ENCODE peak calls at places on chromosomes 12 and 14, in six cellular contexts. Y is heart left ventricle; I is CD8-positive, alpha-beta T cell; Q is cardiac muscle cell; E is HAP-1; J is NT2/D1. D is an unnamed sample.

GRCh38 chr12:89695830-89696229 is 12.8 kb downstream of the ATP2B1 start:
- DNase-seq in E (no peak), I (no peak), J (no peak), Y (no peak), Q (no peak), D (no peak)

GRCh38 chr12:17992002-17992656 is 97.9 kb downstream of the RERGL start:
- DNase-seq in J (peak; percentile 76), Q (peak; percentile 46), E (peak; percentile 49), I (no peak), Y (no peak), D (no peak)

GRCh38 chr12:94614288-94614721 is 36.1 kb downstream of the TMCC3 start:
- DNase-seq in J (peak; percentile 89), Y (no peak), Q (peak; percentile 28), I (no peak), E (peak; percentile 95), D (no peak)

GRCh38 chr12:86264451-86265328 is 8.5 kb upstream of the MGAT4C start:
- DNase-seq in I (no peak), Q (no peak), E (no peak), J (no peak), Y (no peak), D (no peak)

GRCh38 chr12:122072031-122072970 is 6.3 kb upstream of the MLXIP start:
- DNase-seq in Y (peak; percentile 73), I (no peak), E (no peak), Q (peak; percentile 93), J (no peak), D (no peak)

GRCh38 chr12:25386823-25387134 is 136.1 kb upstream of the KRAS start:
- DNase-seq in Q (no peak), I (no peak), Y (peak; percentile 25), E (no peak), J (no peak), D (no peak)

GRCh38 chr14:74922752-74923401 is at the start of gene RPS6KL1:
- DNase-seq in I (peak; percentile 51), J (peak; percentile 68), Y (peak; percentile 88), E (peak; percentile 88), Q (peak; percentile 76), D (peak; percentile 73)

GRCh38 chr14:54676822-54677708 is 110.1 kb downstream of the SAMD4A start:
- DNase-seq in Q (peak; percentile 95), E (peak; percentile 99), J (peak; percentile 80), I (no peak), Y (peak; percentile 39), D (no peak)

GRCh38 chr12:25495336-25496097 is 57.6 kb downstream of the LMNTD1 start:
- DNase-seq in E (no peak), J (peak; percentile 57), Q (peak; percentile 63), I (no peak), Y (no peak), D (no peak)

GRCh38 chr14:35401853-35402252 is 2.7 kb downstream of the NFKBIA start:
- DNase-seq in E (no peak), I (no peak), Y (peak; percentile 68), Q (peak; percentile 61), J (no peak), D (no peak)

GRCh38 chr12:98587084-98587483 is 6.4 kb upstream of the SLC25A3 start:
- DNase-seq in J (no peak), Q (no peak), I (no peak), E (no peak), Y (no peak), D (no peak)

GRCh38 chr14:76786556-76786955 is 25.3 kb downstream of the VASH1 start:
- DNase-seq in J (no peak), Q (no peak), E (no peak), Y (no peak), I (no peak), D (no peak)

GRCh38 chr12:61095131-61095530 is 1165.1 kb upstream of the USP15 start:
- DNase-seq in E (no peak), J (no peak), Q (no peak), I (no peak), Y (no peak), D (no peak)

DNA sequence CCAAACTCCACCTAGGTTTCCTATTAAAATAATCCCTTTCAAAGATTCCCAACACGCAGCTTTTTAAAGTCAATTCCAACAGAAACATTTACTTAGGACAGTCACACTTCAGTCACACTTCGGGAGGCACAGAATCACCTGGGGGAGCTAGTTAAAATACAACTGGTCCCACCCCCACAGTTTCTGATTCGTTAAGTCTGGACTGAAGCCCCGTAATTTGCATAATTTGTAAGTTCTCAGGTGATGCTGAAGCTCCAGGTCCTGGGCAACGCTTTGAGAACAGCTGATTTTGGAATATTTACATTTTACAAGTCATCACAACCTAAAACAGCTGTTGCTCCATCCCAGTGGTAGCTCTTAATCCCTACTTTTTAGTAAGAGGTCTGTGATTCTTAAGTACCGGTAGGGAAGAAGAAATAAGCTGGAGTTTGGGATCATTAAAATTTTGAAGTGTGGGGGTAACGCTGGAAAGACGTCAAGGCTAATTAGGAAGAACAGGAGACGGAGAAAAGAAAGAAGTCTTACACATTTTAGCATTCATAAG is 1.2 kb downstream of the IPO8 start:
- DNase-seq in Y (no peak), J (no peak), I (no peak), E (no peak), Q (peak; percentile 14), D (no peak)
- H3K4me3 ChIP-seq in Y (peak overlapping the region; percentile 98), J (peak overlapping the region; percentile 97), I (peak overlapping the region; percentile 63), E (peak overlapping the region; percentile 83), Q (peak overlapping the region; percentile 83), D (peak overlapping the region; percentile 94)

DNA sequence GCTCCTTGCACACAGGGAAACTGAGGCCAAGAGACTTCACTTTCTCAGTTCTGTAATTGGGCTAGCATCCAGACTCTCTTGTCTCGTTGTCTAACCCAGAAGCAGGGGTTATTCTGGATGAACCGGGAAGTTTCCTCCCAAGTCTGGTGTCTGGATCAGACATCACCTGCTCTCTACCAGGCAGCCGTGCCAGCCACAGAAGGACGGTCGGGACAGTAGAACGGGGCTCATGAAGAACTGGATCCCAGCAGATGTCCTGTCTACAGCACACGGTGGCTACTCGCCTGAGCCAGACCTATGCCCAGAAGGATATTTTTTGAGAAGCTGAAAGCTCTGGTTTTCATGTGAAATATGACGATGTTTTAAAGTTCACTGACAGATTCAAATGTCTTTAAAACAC is 19.1 kb upstream of the FZD10 start:
- DNase-seq in Q (no peak), Y (no peak), J (no peak), E (no peak), I (no peak), D (no peak)
- H3K27me3 ChIP-seq in Q (peaks cover 78% of the 10 kb centered on the region), Y (no peaks in the 10 kb centered on the region), J (peaks cover 39% of the 10 kb centered on the region), E (no peaks in the 10 kb centered on the region), I (no peaks in the 10 kb centered on the region), D (no peaks in the 10 kb centered on the region)

GRCh38 chr14:69667938-69668336 is 56.5 kb downstream of the SUSD6 start:
- DNase-seq in I (no peak), J (no peak), Y (no peak), Q (no peak), E (no peak), D (no peak)

GRCh38 chr14:69664865-69665526 is 53.6 kb downstream of the SUSD6 start:
- DNase-seq in I (no peak), J (no peak), E (no peak), Q (no peak), Y (no peak), D (no peak)

GRCh38 chr14:69666112-69666511 is 54.7 kb downstream of the SUSD6 start:
- DNase-seq in E (no peak), I (no peak), Q (no peak), Y (no peak), J (no peak), D (no peak)

GRCh38 chr14:69665596-69665995 is 54.2 kb downstream of the SUSD6 start:
- DNase-seq in I (no peak), Y (no peak), Q (no peak), J (no peak), E (no peak), D (no peak)

GRCh38 chr14:69666698-69667211 is 55.4 kb downstream of the SUSD6 start:
- DNase-seq in Y (no peak), J (no peak), I (no peak), Q (peak; percentile 44), E (peak; percentile 43), D (no peak)
- H3K4me1 ChIP-seq in Y (peaks cover 87% of the 10 kb centered on the region), J (peaks cover 2% of the 10 kb centered on the region), I (peaks cover 38% of the 10 kb centered on the region), Q (peaks cover 39% of the 10 kb centered on the region), E (peaks cover 27% of the 10 kb centered on the region), D (peaks cover 63% of the 10 kb centered on the region)

GRCh38 chr14:32933943-32934890 is 4.5 kb upstream of the NPAS3 start:
- DNase-seq in Q (peak; percentile 38), Y (peak; percentile 18), J (no peak), E (peak; percentile 39), I (no peak), D (no peak)
- H3K4me3 ChIP-seq in Q (peak overlapping the region; percentile 32), Y (peak overlapping the region; percentile 37), J (peak overlapping the region; percentile 50), E (peak overlapping the region; percentile 36), I (no peak overlapping the region), D (no peak overlapping the region)

DNA sequence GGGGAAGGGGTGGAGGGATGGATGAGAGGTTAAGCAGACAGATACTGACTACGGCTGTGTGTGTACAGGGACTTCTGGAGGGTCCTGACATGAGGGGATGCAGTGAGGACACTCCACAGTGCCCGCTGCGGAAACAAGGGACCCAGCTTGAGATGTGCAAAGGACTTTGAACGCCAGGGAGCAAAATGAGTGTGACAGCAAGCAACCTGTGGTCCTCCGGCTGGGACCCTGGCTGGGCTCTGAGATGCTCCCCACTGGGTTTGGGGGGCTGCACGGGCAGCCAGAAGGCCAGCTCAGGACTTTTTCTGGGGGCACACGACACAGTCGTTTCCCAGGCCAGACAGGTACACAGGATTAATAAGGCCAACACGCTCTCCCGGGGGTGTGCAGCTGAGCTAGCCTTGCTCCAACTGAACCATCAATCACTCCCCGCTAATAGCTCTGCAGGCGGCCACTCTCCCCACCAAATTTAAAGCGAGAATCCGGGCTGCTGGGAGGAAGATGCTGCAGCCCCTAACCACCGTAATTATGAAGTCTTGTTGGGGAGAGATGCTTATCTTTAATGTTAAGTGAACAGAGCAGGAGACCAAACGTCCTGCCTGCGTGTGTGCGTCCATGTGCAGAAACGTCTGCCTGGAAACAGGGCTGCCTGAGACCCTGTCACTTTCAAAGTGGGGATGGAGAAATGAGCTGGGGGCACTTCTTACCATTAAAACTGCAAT is 51.6 kb upstream of the DLK1 start:
- DNase-seq in J (no peak), I (no peak), Q (no peak), E (no peak), Y (no peak), D (no peak)
- H3K27me3 ChIP-seq in J (peaks cover 11% of the 10 kb centered on the region), I (no peaks in the 10 kb centered on the region), Q (no peaks in the 10 kb centered on the region), E (no peaks in the 10 kb centered on the region), Y (peaks cover 10% of the 10 kb centered on the region), D (no peaks in the 10 kb centered on the region)

DNA sequence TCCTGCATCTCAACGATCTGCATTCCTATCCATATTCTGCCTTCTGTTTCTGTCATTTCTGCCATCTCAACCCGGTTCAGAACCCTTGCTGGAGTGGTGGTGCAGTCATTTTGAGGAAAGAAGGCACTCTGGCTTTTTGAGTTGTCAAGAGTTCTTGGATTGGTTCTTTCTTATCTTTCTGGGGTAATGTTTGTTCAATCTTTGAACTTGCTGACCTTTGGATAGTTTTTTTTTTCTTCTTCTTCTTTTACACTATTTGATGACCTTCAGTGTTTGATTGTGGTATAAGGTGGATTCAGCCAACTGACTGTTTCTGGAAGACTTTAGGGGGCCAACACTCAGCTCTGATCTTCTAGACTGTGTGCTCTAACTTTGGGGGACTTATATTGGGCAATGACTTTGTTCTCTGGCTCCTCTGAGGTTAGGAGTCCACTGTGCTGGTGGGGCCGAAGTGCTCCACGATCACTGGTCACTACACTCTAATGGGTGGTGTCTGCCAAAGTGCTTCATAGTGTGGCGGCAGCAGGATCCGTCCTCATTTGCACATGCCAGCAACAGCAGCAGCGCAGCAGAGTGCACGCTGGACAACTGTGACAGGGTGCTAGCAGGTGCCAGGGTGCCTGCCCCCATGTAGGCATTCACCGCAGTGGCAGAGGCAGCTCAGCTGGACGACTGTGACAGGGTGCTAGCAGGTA is 255.8 kb downstream of the FBXL14 start:
- DNase-seq in J (no peak), E (no peak), Y (no peak), I (no peak), Q (no peak), D (no peak)
- H3K4me1 ChIP-seq in J (no peaks in the 10 kb centered on the region), E (no peaks in the 10 kb centered on the region), Y (peaks cover 8% of the 10 kb centered on the region), I (no peaks in the 10 kb centered on the region), Q (peaks cover 30% of the 10 kb centered on the region), D (no peaks in the 10 kb centered on the region)